ENCODE peak calls at places on chromosomes 13 and 19, in eight cellular contexts. One of them, this sample, is unnamed.

GRCh38 chr13:20825476-20825875 is 51.7 kb upstream of the EEF1AKMT1 start:
- DNase-seq in RPMI7951: peak; percentile 14
- DNase-seq in SK-N-DZ: no peak
- DNase-seq in GM03348: peak; percentile 18
- DNase-seq in ecto neural progenitor cell: no peak
- DNase-seq in T-helper 17 cell: no peak
- DNase-seq in hypothalamus: no peak
- DNase-seq in stimulated activated CD4-positive, alpha-beta T cell treated with anti-CD3 and anti-CD28 coated beads, Interleukin-4, amount 100 ng/mL, for 24 hours: no peak
- DNase-seq in this sample: no peak

GRCh38 chr19:53507523-53508442 is 30.2 kb upstream of the ZNF331 start:
- DNase-seq in RPMI7951: peak; percentile 27
- DNase-seq in SK-N-DZ: no peak
- DNase-seq in GM03348: no peak
- DNase-seq in ecto neural progenitor cell: no peak
- DNase-seq in T-helper 17 cell: no peak
- DNase-seq in hypothalamus: no peak
- DNase-seq in stimulated activated CD4-positive, alpha-beta T cell treated with anti-CD3 and anti-CD28 coated beads, Interleukin-4, amount 100 ng/mL, for 24 hours: no peak
- DNase-seq in this sample: no peak

GRCh38 chr19:16442386-16443276 is 29.1 kb downstream of the EPS15L1 start:
- DNase-seq in RPMI7951: no peak
- DNase-seq in SK-N-DZ: no peak
- DNase-seq in GM03348: no peak
- DNase-seq in ecto neural progenitor cell: no peak
- DNase-seq in T-helper 17 cell: no peak
- DNase-seq in hypothalamus: no peak
- DNase-seq in stimulated activated CD4-positive, alpha-beta T cell treated with anti-CD3 and anti-CD28 coated beads, Interleukin-4, amount 100 ng/mL, for 24 hours: no peak
- DNase-seq in this sample: no peak

GRCh38 chr13:113845723-113846638 is 17.9 kb downstream of the GAS6 start:
- DNase-seq in RPMI7951: no peak
- DNase-seq in SK-N-DZ: no peak
- DNase-seq in GM03348: no peak
- DNase-seq in ecto neural progenitor cell: no peak
- DNase-seq in T-helper 17 cell: no peak
- DNase-seq in hypothalamus: no peak
- DNase-seq in stimulated activated CD4-positive, alpha-beta T cell treated with anti-CD3 and anti-CD28 coated beads, Interleukin-4, amount 100 ng/mL, for 24 hours: peak; percentile 11
- DNase-seq in this sample: no peak

GRCh38 chr13:105773887-105774538 is 761.4 kb downstream of the EFNB2 start:
- DNase-seq in RPMI7951: peak; percentile 91
- DNase-seq in SK-N-DZ: peak; percentile 34
- DNase-seq in GM03348: no peak
- DNase-seq in ecto neural progenitor cell: no peak
- DNase-seq in T-helper 17 cell: no peak
- DNase-seq in hypothalamus: no peak
- DNase-seq in stimulated activated CD4-positive, alpha-beta T cell treated with anti-CD3 and anti-CD28 coated beads, Interleukin-4, amount 100 ng/mL, for 24 hours: no peak
- DNase-seq in this sample: no peak

GRCh38 chr13:88118952-88119351 is 447.8 kb downstream of the SLITRK5 start:
- DNase-seq in RPMI7951: no peak
- DNase-seq in SK-N-DZ: no peak
- DNase-seq in GM03348: no peak
- DNase-seq in ecto neural progenitor cell: no peak
- DNase-seq in T-helper 17 cell: no peak
- DNase-seq in hypothalamus: no peak
- DNase-seq in stimulated activated CD4-positive, alpha-beta T cell treated with anti-CD3 and anti-CD28 coated beads, Interleukin-4, amount 100 ng/mL, for 24 hours: no peak
- DNase-seq in this sample: no peak

GRCh38 chr19:17725422-17726078 is 6.3 kb downstream of the MAP1S start:
- DNase-seq in RPMI7951: no peak
- DNase-seq in SK-N-DZ: no peak
- DNase-seq in GM03348: no peak
- DNase-seq in ecto neural progenitor cell: no peak
- DNase-seq in T-helper 17 cell: no peak
- DNase-seq in hypothalamus: no peak
- DNase-seq in stimulated activated CD4-positive, alpha-beta T cell treated with anti-CD3 and anti-CD28 coated beads, Interleukin-4, amount 100 ng/mL, for 24 hours: no peak
- DNase-seq in this sample: no peak

GRCh38 chr13:109968876-109969577 is 182.6 kb upstream of the IRS2 start:
- DNase-seq in RPMI7951: no peak
- DNase-seq in SK-N-DZ: no peak
- DNase-seq in GM03348: peak; percentile 33
- DNase-seq in ecto neural progenitor cell: no peak
- DNase-seq in T-helper 17 cell: no peak
- DNase-seq in hypothalamus: no peak
- DNase-seq in stimulated activated CD4-positive, alpha-beta T cell treated with anti-CD3 and anti-CD28 coated beads, Interleukin-4, amount 100 ng/mL, for 24 hours: no peak
- DNase-seq in this sample: no peak

GRCh38 chr13:95494082-95494681 is 58.3 kb upstream of the CLDN10 start:
- DNase-seq in RPMI7951: peak; percentile 50
- DNase-seq in SK-N-DZ: peak; percentile 65
- DNase-seq in GM03348: peak; percentile 74
- DNase-seq in ecto neural progenitor cell: no peak
- DNase-seq in T-helper 17 cell: no peak
- DNase-seq in hypothalamus: no peak
- DNase-seq in stimulated activated CD4-positive, alpha-beta T cell treated with anti-CD3 and anti-CD28 coated beads, Interleukin-4, amount 100 ng/mL, for 24 hours: peak; percentile 10
- DNase-seq in this sample: peak; percentile 6

GRCh38 chr13:110471156-110471832 is 90.2 kb downstream of the RAB20 start:
- DNase-seq in RPMI7951: no peak
- DNase-seq in SK-N-DZ: no peak
- DNase-seq in GM03348: no peak
- DNase-seq in ecto neural progenitor cell: no peak
- DNase-seq in T-helper 17 cell: no peak
- DNase-seq in hypothalamus: no peak
- DNase-seq in stimulated activated CD4-positive, alpha-beta T cell treated with anti-CD3 and anti-CD28 coated beads, Interleukin-4, amount 100 ng/mL, for 24 hours: no peak
- DNase-seq in this sample: no peak

GRCh38 chr19:16340092-16340491 is 15.5 kb downstream of the KLF2 start:
- DNase-seq in RPMI7951: peak; percentile 48
- DNase-seq in SK-N-DZ: no peak
- DNase-seq in GM03348: no peak
- DNase-seq in ecto neural progenitor cell: no peak
- DNase-seq in T-helper 17 cell: no peak
- DNase-seq in hypothalamus: no peak
- DNase-seq in stimulated activated CD4-positive, alpha-beta T cell treated with anti-CD3 and anti-CD28 coated beads, Interleukin-4, amount 100 ng/mL, for 24 hours: no peak
- DNase-seq in this sample: no peak